ENCODE peak calls at places on chromosomes 12 and 14, in seven cellular contexts. J is Caco-2, H is RWPE1, T is adrenal gland, X is dorsolateral prefrontal cortex, Z is neural crest cell, U is cardiac fibroblast. G is an unnamed sample.

GRCh38 chr14:104110491-104111209 is 25.1 kb downstream of the ASPG start:
- DNase-seq in J (peak), H (no peak), T (no peak), X (no peak), Z (no peak), U (no peak), G (no peak)

GRCh38 chr12:99670635-99671034 is 23.1 kb downstream of the GARIN6 start:
- DNase-seq in J (no peak), H (no peak), T (no peak), X (no peak), Z (no peak), U (peak), G (no peak)

GRCh38 chr12:108616941-108617858 is 16.5 kb downstream of the SELPLG start:
- DNase-seq in J (no peak), H (no peak), T (no peak), X (peak), Z (no peak), U (peak), G (no peak)

GRCh38 chr14:34029921-34030334 is 79.1 kb upstream of the EGLN3 start:
- DNase-seq in J (no peak), H (no peak), T (no peak), X (no peak), Z (no peak), U (no peak), G (no peak)

GRCh38 chr12:85784096-85784720 is 52.0 kb downstream of the RASSF9 start:
- DNase-seq in J (no peak), H (peak), T (no peak), X (no peak), Z (no peak), U (no peak), G (no peak)

GRCh38 chr14:95047754-95048153 is 109.6 kb downstream of the DICER1 start:
- DNase-seq in J (no peak), H (no peak), T (no peak), X (no peak), Z (no peak), U (no peak), G (no peak)

GRCh38 chr12:78457951-78458350 is 406.6 kb upstream of the SYT1 start:
- DNase-seq in J (no peak), H (no peak), T (no peak), X (no peak), Z (no peak), U (peak), G (no peak)

GRCh38 chr12:128269108-128269713 is 2.2 kb downstream of the TMEM132C start:
- DNase-seq in J (no peak), H (no peak), T (no peak), X (no peak), Z (no peak), U (no peak), G (no peak)

GRCh38 chr12:46160081-46160980 is 108.5 kb downstream of the SLC38A1 start:
- DNase-seq in J (no peak), H (peak), T (no peak), X (no peak), Z (no peak), U (peak), G (no peak)

GRCh38 chr14:68343534-68344093 is 449.3 kb downstream of the ZFP36L1 start:
- DNase-seq in J (no peak), H (no peak), T (no peak), X (no peak), Z (no peak), U (no peak), G (no peak)

GRCh38 chr14:102234331-102235264 is 70.4 kb downstream of the MOK start:
- DNase-seq in J (no peak), H (no peak), T (no peak), X (no peak), Z (no peak), U (peak), G (no peak)

DNA sequence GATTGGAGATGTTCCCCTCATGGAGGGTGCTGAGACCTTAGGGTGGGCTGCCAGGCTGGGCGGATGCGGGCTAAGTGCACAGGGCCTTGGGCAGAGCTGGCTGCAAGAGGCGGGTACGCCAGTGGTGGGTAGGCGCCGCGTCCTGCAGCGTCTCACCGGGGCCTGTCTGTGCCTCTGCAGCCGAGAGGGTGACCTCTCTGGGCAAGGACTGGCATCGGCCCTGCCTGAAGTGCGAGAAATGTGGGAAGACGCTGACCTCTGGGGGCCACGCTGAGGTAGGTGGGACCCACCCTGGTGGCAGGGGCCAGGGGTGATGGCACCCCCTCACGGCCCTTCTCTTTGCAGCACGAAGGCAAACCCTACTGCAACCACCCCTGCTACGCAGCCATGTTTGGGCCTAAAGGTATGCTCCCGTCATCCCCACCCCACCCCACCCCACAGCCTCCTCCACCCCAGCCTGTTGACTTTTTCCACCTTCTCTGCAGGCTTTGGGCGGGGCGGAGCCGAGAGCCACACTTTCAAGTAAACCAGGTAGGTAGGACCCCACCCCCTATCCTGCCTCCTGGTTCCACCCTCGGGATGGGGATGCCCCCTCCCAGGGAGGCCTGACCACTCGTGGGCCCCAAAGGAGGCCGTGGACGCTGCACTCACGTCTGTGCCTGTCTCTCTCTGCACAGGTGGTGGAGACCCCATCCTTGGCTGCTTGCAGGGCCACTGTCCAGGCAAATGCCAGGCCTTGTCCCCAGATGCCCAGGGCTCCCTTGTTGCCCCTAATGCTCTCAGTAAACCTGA is 1.5 kb downstream of the CRIP1 start:
- DNase-seq in J (no peak), H (no peak), T (no peak), X (no peak), Z (no peak), U (no peak), G (no peak)
- TF ChIP-seq CTCF in J (no peak), H (no peak), T (no peak), X (no peak), Z (no peak), U (no peak), G (no peak)

GRCh38 chr12:47745485-47746041 is 13.1 kb downstream of the RAPGEF3 start:
- DNase-seq in J (no peak), H (no peak), T (no peak), X (no peak), Z (no peak), U (no peak), G (no peak)

GRCh38 chr12:47743311-47743860 is 15.3 kb downstream of the RAPGEF3 start:
- DNase-seq in J (no peak), H (no peak), T (no peak), X (no peak), Z (no peak), U (no peak), G (no peak)

GRCh38 chr12:47744778-47745436 is 13.8 kb downstream of the RAPGEF3 start:
- DNase-seq in J (no peak), H (no peak), T (no peak), X (no peak), Z (no peak), U (no peak), G (no peak)

GRCh38 chr12:47742253-47742825 is 16.3 kb downstream of the RAPGEF3 start:
- DNase-seq in J (peak), H (peak), T (no peak), X (peak), Z (peak), U (peak), G (peak)

DNA sequence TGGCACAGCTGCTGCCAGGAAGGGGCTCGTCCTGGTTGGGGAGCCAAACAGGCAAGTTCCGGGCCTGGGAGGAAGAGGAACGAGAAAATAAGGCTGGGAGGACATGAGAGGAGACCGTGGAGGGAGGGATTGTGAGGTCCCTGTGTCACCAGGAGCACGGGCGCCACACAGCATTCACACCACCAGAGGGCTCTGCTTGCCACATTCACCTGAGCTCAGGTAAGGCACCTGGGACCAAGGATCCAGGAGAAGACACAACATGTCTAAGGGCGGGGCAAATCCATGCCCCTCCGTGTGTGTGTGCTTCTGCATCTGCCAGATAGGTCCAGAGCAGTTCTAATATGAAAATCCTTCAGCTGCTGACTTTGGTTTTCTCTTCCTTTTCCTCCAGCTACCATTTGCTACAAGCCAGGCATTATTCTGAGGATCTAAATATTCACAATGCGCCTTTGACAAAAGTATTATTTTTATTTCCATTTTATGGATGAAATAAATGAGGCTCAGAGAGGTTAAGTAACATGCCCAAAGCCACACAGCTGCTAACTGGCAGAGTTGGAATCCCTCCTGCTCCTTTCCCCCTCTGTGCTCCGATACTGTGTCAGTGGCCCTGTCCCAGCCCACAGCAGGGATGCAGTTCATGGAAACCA is 14.6 kb downstream of the RAPGEF3 start:
- DNase-seq in J (peak), H (peak), T (no peak), X (no peak), Z (no peak), U (no peak), G (no peak)
- TF ChIP-seq CTCF in J (peak), H (peak), T (peak), X (peak), Z (peak), U (peak), G (peak)

GRCh38 chr14:90599748-90600507 is 203.1 kb downstream of the CALM1 start:
- DNase-seq in J (no peak), H (no peak), T (no peak), X (peak), Z (no peak), U (peak), G (no peak)
- TF ChIP-seq CTCF in J (peak), H (no peak), T (peak), X (peak), Z (no peak), U (peak), G (peak)

GRCh38 chr12:24888813-24889212 is 60.1 kb downstream of the BCAT1 start:
- DNase-seq in J (no peak), H (no peak), T (no peak), X (no peak), Z (no peak), U (no peak), G (no peak)
- TF ChIP-seq CTCF in J (no peak), H (no peak), T (no peak), X (no peak), Z (no peak), U (no peak), G (no peak)

GRCh38 chr12:120766569-120766965 is 40.9 kb downstream of the ACADS start:
- DNase-seq in J (no peak), H (no peak), T (no peak), X (no peak), Z (no peak), U (no peak), G (no peak)

GRCh38 chr12:120763250-120763649 is 37.6 kb downstream of the ACADS start:
- DNase-seq in J (no peak), H (no peak), T (no peak), X (no peak), Z (no peak), U (no peak), G (no peak)

GRCh38 chr12:120771097-120771496 is 45.5 kb downstream of the ACADS start:
- DNase-seq in J (no peak), H (no peak), T (no peak), X (no peak), Z (peak), U (no peak), G (no peak)

GRCh38 chr12:120764766-120765165 is 39.1 kb downstream of the ACADS start:
- DNase-seq in J (no peak), H (no peak), T (no peak), X (no peak), Z (no peak), U (no peak), G (no peak)

GRCh38 chr12:120767071-120768024 is 41.7 kb downstream of the ACADS start:
- DNase-seq in J (no peak), H (no peak), T (no peak), X (no peak), Z (no peak), U (no peak), G (no peak)
- TF ChIP-seq CTCF in J (no peak), H (no peak), T (no peak), X (no peak), Z (no peak), U (no peak), G (no peak)

GRCh38 chr12:103548622-103549601 is 38.2 kb upstream of the STAB2 start:
- DNase-seq in J (peak), H (peak), T (peak), X (peak), Z (peak), U (peak), G (peak)

GRCh38 chr12:103546959-103547358 is 40.1 kb upstream of the STAB2 start:
- DNase-seq in J (no peak), H (no peak), T (no peak), X (no peak), Z (no peak), U (no peak), G (no peak)

GRCh38 chr12:103542078-103542477 is 45.0 kb upstream of the STAB2 start:
- DNase-seq in J (no peak), H (no peak), T (no peak), X (no peak), Z (no peak), U (no peak), G (no peak)

GRCh38 chr12:103547929-103548328 is 39.1 kb upstream of the STAB2 start:
- DNase-seq in J (no peak), H (no peak), T (no peak), X (no peak), Z (no peak), U (no peak), G (no peak)
- TF ChIP-seq CTCF in J (no peak), H (no peak), T (no peak), X (no peak), Z (no peak), U (no peak), G (peak)

GRCh38 chr14:99899578-99900178 is 106.5 kb downstream of the EML1 start:
- DNase-seq in J (no peak), H (peak), T (no peak), X (no peak), Z (no peak), U (peak), G (no peak)
- TF ChIP-seq CTCF in J (peak), H (peak), T (peak), X (peak), Z (peak), U (peak), G (peak)

GRCh38 chr12:70463997-70464396 is 97.9 kb downstream of the KCNMB4 start:
- DNase-seq in J (no peak), H (no peak), T (no peak), X (no peak), Z (no peak), U (no peak), G (no peak)
- TF ChIP-seq CTCF in J (no peak), H (no peak), T (no peak), X (no peak), Z (no peak), U (no peak), G (no peak)

G was measured in D721Med.